ENCODE peak calls at places on chromosome 20, in four cellular contexts. X, Z, T and R are unnamed samples.

GRCh38 chr20:22303523-22303922 is 280.8 kb downstream of the FOXA2 start:
- DNase-seq in T (no peak), X (no peak), Z (no peak), R (peak; percentile 3)

GRCh38 chr20:24628985-24629384 is 159.6 kb downstream of the SYNDIG1 start:
- DNase-seq in Z (no peak), X (no peak), T (no peak), R (no peak)

GRCh38 chr20:41664584-41664983 is 46.4 kb upstream of the CHD6 start:
- DNase-seq in Z (no peak), X (no peak), T (no peak), R (peak; percentile 30)

GRCh38 chr20:20404546-20405092 is 36.7 kb downstream of the INSM1 start:
- DNase-seq in X (no peak), Z (no peak), T (no peak), R (no peak)

GRCh38 chr20:41290804-41291389 is 26.6 kb downstream of the ZHX3 start:
- DNase-seq in T (no peak), X (no peak), Z (no peak), R (no peak)

GRCh38 chr20:24667689-24668383 is 198.4 kb downstream of the SYNDIG1 start:
- DNase-seq in X (no peak), T (no peak), Z (no peak), R (no peak)

GRCh38 chr20:37920679-37921322 is 17.9 kb downstream of the VSTM2L start:
- DNase-seq in X (no peak), Z (no peak), T (no peak), R (no peak)

GRCh38 chr20:62734336-62734735 is 25.7 kb downstream of the NTSR1 start:
- DNase-seq in X (no peak), T (no peak), Z (peak; percentile 2), R (no peak)

GRCh38 chr20:11092151-11092550 is 418.4 kb upstream of the JAG1 start:
- DNase-seq in X (no peak), Z (no peak), T (no peak), R (peak; percentile 51)

GRCh38 chr20:21522479-21523397 is 8.9 kb upstream of the NKX2-2 start:
- DNase-seq in T (peak; percentile 41), Z (no peak), X (peak; percentile 58), R (peak; percentile 28)

GRCh38 chr20:52457826-52458225 is 266.2 kb upstream of the ZFP64 start:
- DNase-seq in T (no peak), X (no peak), Z (no peak), R (no peak)

GRCh38 chr20:40506567-40506966 is 182.5 kb downstream of the MAFB start:
- DNase-seq in T (no peak), X (peak; percentile 30), Z (peak; percentile 84), R (peak; percentile 82)

GRCh38 chr20:1524004-1524403 is 32.8 kb upstream of the SIRPB2 start:
- DNase-seq in X (no peak), Z (no peak), T (no peak), R (peak; percentile 84)

GRCh38 chr20:53869466-53870258 is 200.7 kb downstream of the BCAS1 start:
- DNase-seq in Z (no peak), X (no peak), T (peak; percentile 83), R (peak; percentile 84)

GRCh38 chr20:12090920-12091319 is 173.2 kb downstream of the BTBD3 start:
- DNase-seq in T (no peak), Z (no peak), X (no peak), R (no peak)

GRCh38 chr20:41367393-41367695 is 726 bp upstream of the EMILIN3 start:
- DNase-seq in X (no peak), T (no peak), Z (no peak), R (no peak)

GRCh38 chr20:46342451-46343357 is 34.4 kb upstream of the CDH22 start:
- DNase-seq in X (no peak), T (no peak), Z (no peak), R (no peak)

GRCh38 chr20:52586697-52587096 is 385.5 kb upstream of the TSHZ2 start:
- DNase-seq in Z (no peak), T (no peak), X (no peak), R (no peak)

GRCh38 chr20:6142348-6142993 is 19.6 kb upstream of the FERMT1 start:
- DNase-seq in Z (no peak), X (no peak), T (peak; percentile 56), R (peak; percentile 62)

GRCh38 chr20:11246251-11246775 is 572.5 kb upstream of the JAG1 start:
- DNase-seq in T (no peak), Z (no peak), X (no peak), R (no peak)

GRCh38 chr20:56689318-56689717 is 60.2 kb downstream of the TFAP2C start:
- DNase-seq in X (no peak), T (no peak), Z (no peak), R (peak; percentile 18)

GRCh38 chr20:5945963-5946362 is 4.4 kb downstream of the TRMT6 start:
- DNase-seq in X (no peak), Z (no peak), T (no peak), R (peak; percentile 36)

GRCh38 chr20:46670585-46671584 is 18.4 kb downstream of the TP53RK start:
- DNase-seq in T (no peak), Z (no peak), X (no peak), R (no peak)

GRCh38 chr20:47825011-47825762 is 39.9 kb upstream of the SULF2 start:
- DNase-seq in T (no peak), Z (no peak), X (no peak), R (no peak)

GRCh38 chr20:20711413-20711812 is 1.0 kb downstream of the RALGAPA2 start:
- DNase-seq in X (no peak), T (no peak), Z (no peak), R (no peak)

GRCh38 chr20:44014807-44015732 is 100.4 kb downstream of the TOX2 start:
- DNase-seq in Z (no peak), X (no peak), T (no peak), R (peak; percentile 47)

GRCh38 chr20:58839991-58840747 is 10.5 kb downstream of the GNAS-AS1 start:
- DNase-seq in X (no peak), T (no peak), Z (no peak), R (no peak)

GRCh38 chr20:31833931-31834521 is 11.4 kb downstream of the FOXS1 start:
- DNase-seq in Z (no peak), X (no peak), T (no peak), R (no peak)

GRCh38 chr20:49276895-49277785 is 717 bp downstream of the ZNFX1 start:
- DNase-seq in Z (peak; percentile 24), X (no peak), T (no peak), R (peak; percentile 32)

GRCh38 chr20:52682271-52682670 is 289.9 kb upstream of the TSHZ2 start:
- DNase-seq in T (no peak), Z (no peak), X (no peak), R (no peak)